ENCODE peak calls at places on chromosomes 6 and 20, in ten cellular contexts. T is Right ventricle myocardium superior; X is kidney; A is activated naive CD4-positive, alpha-beta T cell; Y is nephron progenitor cell; G is T-helper 1 cell; M is small intestine; E is NCI-H460; U is RWPE1; V is EH. K is an unnamed sample.

GRCh38 chr6:81769834-81770233 is 17.4 kb upstream of the TENT5A start:
- DNase-seq in G (no peak), M (no peak), U (peak), E (no peak), A (no peak), V (peak), Y (peak), X (no peak), T (no peak), K (no peak)

GRCh38 chr20:24497851-24498250 is 28.4 kb downstream of the SYNDIG1 start:
- DNase-seq in M (peak), A (no peak), G (no peak), T (no peak), E (no peak), X (no peak), Y (no peak), V (no peak), U (no peak), K (no peak)

GRCh38 chr6:166715065-166715464 is 88.0 kb upstream of the RPS6KA2 start:
- DNase-seq in T (no peak), U (no peak), E (no peak), Y (no peak), A (no peak), M (no peak), X (no peak), V (no peak), G (no peak), K (no peak)

GRCh38 chr6:9851541-9852380 is 563.1 kb downstream of the TFAP2A start:
- DNase-seq in Y (no peak), G (no peak), A (no peak), M (no peak), T (no peak), X (no peak), E (no peak), U (peak), V (peak), K (no peak)

GRCh38 chr20:53186630-53187029 is 214.5 kb downstream of the TSHZ2 start:
- DNase-seq in V (no peak), T (no peak), E (no peak), M (no peak), G (no peak), Y (peak), X (no peak), U (no peak), A (no peak), K (no peak)

GRCh38 chr20:32484221-32485125 is 100.7 kb downstream of the NOL4L start:
- DNase-seq in E (no peak), A (no peak), Y (peak), U (no peak), M (peak), X (peak), G (no peak), V (peak), T (peak), K (no peak)

GRCh38 chr6:15255481-15256414 is 9.9 kb downstream of the JARID2 start:
- DNase-seq in A (no peak), T (no peak), G (peak), Y (no peak), X (no peak), V (no peak), U (no peak), M (peak), E (no peak), K (no peak)

GRCh38 chr20:41783423-41784220 is 165.4 kb upstream of the CHD6 start:
- DNase-seq in G (no peak), T (no peak), E (no peak), X (no peak), V (no peak), U (no peak), A (no peak), M (peak), Y (no peak), K (no peak)

GRCh38 chr20:19693508-19693907 is 64.5 kb upstream of the RIN2 start:
- DNase-seq in V (no peak), A (no peak), Y (no peak), U (no peak), G (no peak), E (no peak), M (no peak), T (no peak), X (no peak), K (no peak)

GRCh38 chr6:21026576-21027273 is 492.5 kb downstream of the CDKAL1 start:
- DNase-seq in M (no peak), A (no peak), E (no peak), U (no peak), V (peak), X (no peak), G (no peak), T (no peak), Y (no peak), K (no peak)

GRCh38 chr6:135506270-135506997 is 8.9 kb upstream of the AHI1 start:
- DNase-seq in U (peak), E (peak), X (no peak), G (peak), Y (no peak), T (no peak), V (peak), M (peak), A (no peak), K (peak)

GRCh38 chr6:113719056-113719455 is 138.1 kb upstream of the MARCKS start:
- DNase-seq in M (peak), V (peak), G (no peak), U (no peak), Y (no peak), E (no peak), X (no peak), T (no peak), A (no peak), K (no peak)

GRCh38 chr6:136593748-136594490 is 43.7 kb upstream of the MAP7 start:
- DNase-seq in E (peak), X (no peak), T (no peak), A (no peak), M (peak), V (peak), Y (no peak), G (peak), U (peak), K (no peak)

GRCh38 chr6:33316603-33317417 is 734 bp downstream of the ZBTB22 start:
- DNase-seq in G (no peak), Y (no peak), E (no peak), X (peak), M (no peak), U (no peak), T (peak), A (no peak), V (no peak), K (no peak)

GRCh38 chr20:7984192-7984591 is 35.4 kb downstream of the TMX4 start:
- DNase-seq in X (no peak), M (no peak), G (no peak), U (no peak), V (no peak), Y (no peak), E (no peak), A (no peak), T (no peak), K (no peak)

GRCh38 chr6:134381926-134382325 is 64.0 kb upstream of the SGK1 start:
- DNase-seq in T (no peak), X (no peak), U (no peak), A (no peak), M (no peak), Y (no peak), V (no peak), E (no peak), G (no peak), K (no peak)

GRCh38 chr20:33477386-33478234 is 12.3 kb upstream of the CBFA2T2 start:
- DNase-seq in G (no peak), X (peak), E (no peak), U (no peak), T (no peak), V (no peak), Y (no peak), A (no peak), M (peak), K (no peak)

GRCh38 chr6:106421491-106421890 is 61.0 kb downstream of the CRYBG1 start:
- DNase-seq in X (no peak), G (no peak), M (no peak), V (peak), U (no peak), Y (no peak), A (no peak), T (no peak), E (no peak), K (no peak)

GRCh38 chr6:15823838-15824414 is 161.1 kb upstream of the DTNBP1 start:
- DNase-seq in E (no peak), X (no peak), V (no peak), U (no peak), Y (no peak), G (no peak), T (no peak), M (no peak), A (no peak), K (no peak)

GRCh38 chr6:16704706-16705402 is 56.4 kb downstream of the ATXN1 start:
- DNase-seq in U (no peak), X (no peak), T (no peak), V (peak), Y (no peak), E (no peak), G (peak), M (no peak), A (no peak), K (no peak)

K was measured in DMS 273 treated with DMSO at 0.1 percent for 48 hours.